ENCODE peak calls at places on chromosomes 3 and 15, in nine cellular contexts. O, Q, B, U, N, I, T, F and W are unnamed samples.

GRCh38 chr3:11014253-11014652 is 21.7 kb downstream of the SLC6A1 start:
- DNase-seq in O (no peak), Q (no peak), B (no peak), U (no peak), N (no peak), I (no peak), T (no peak), F (no peak), W (no peak)

GRCh38 chr3:24196526-24196925 is 251.4 kb downstream of the NR1D2 start:
- DNase-seq in O (peak; percentile 49), Q (no peak), B (no peak), U (peak; percentile 84), N (no peak), I (no peak), T (no peak), F (no peak), W (no peak)

GRCh38 chr15:63367390-63367789 is 14.3 kb downstream of the CA12 start:
- DNase-seq in O (no peak), Q (no peak), B (no peak), U (no peak), N (no peak), I (no peak), T (no peak), F (peak; percentile 90), W (no peak)

GRCh38 chr3:69451594-69451993 is 65.7 kb upstream of the FRMD4B start:
- DNase-seq in O (peak; percentile 26), Q (no peak), B (no peak), U (no peak), N (no peak), I (no peak), T (no peak), F (no peak), W (no peak)

GRCh38 chr15:74038707-74039655 is 43.4 kb downstream of the GOLGA6A start:
- DNase-seq in O (peak; percentile 60), Q (no peak), B (no peak), U (peak; percentile 61), N (no peak), I (no peak), T (no peak), F (peak; percentile 47), W (no peak)

GRCh38 chr15:39539466-39539865 is 41.4 kb upstream of the THBS1 start:
- DNase-seq in O (no peak), Q (no peak), B (no peak), U (peak; percentile 70), N (no peak), I (no peak), T (no peak), F (no peak), W (no peak)

GRCh38 chr15:58086479-58086878 is 21.0 kb upstream of the ALDH1A2 start:
- DNase-seq in O (no peak), Q (no peak), B (peak; percentile 24), U (peak; percentile 22), N (no peak), I (no peak), T (no peak), F (peak; percentile 76), W (no peak)

GRCh38 chr3:140050977-140051957 is 116.3 kb downstream of the CLSTN2 start:
- DNase-seq in O (no peak), Q (peak; percentile 27), B (peak; percentile 13), U (no peak), N (peak; percentile 30), I (no peak), T (no peak), F (peak; percentile 26), W (no peak)

GRCh38 chr15:67549736-67550135 is 7.2 kb downstream of the MAP2K5 start:
- DNase-seq in O (no peak), Q (no peak), B (no peak), U (no peak), N (no peak), I (no peak), T (no peak), F (no peak), W (no peak)

GRCh38 chr3:194773216-194773615 is 87.5 kb downstream of the FAM43A start:
- DNase-seq in O (no peak), Q (no peak), B (no peak), U (peak; percentile 38), N (no peak), I (no peak), T (peak; percentile 83), F (peak; percentile 33), W (no peak)

GRCh38 chr3:148998715-148999413 is 7.5 kb downstream of the GYG1 start:
- DNase-seq in O (no peak), Q (no peak), B (no peak), U (peak; percentile 26), N (no peak), I (no peak), T (no peak), F (peak; percentile 20), W (no peak)

GRCh38 chr3:151014619-151015018 is 42.1 kb upstream of the CLRN1 start:
- DNase-seq in O (no peak), Q (no peak), B (no peak), U (no peak), N (no peak), I (no peak), T (no peak), F (no peak), W (no peak)

GRCh38 chr3:46440531-46441294 is 24.0 kb downstream of the LTF start:
- DNase-seq in O (no peak), Q (no peak), B (no peak), U (peak; percentile 10), N (no peak), I (no peak), T (no peak), F (no peak), W (no peak)

GRCh38 chr3:71048948-71049347 is 534.6 kb downstream of the FOXP1 start:
- DNase-seq in O (no peak), Q (no peak), B (no peak), U (no peak), N (no peak), I (no peak), T (no peak), F (no peak), W (no peak)

GRCh38 chr3:46858996-46859710 is 4.1 kb downstream of the MYL3 start:
- DNase-seq in O (no peak), Q (peak; percentile 6), B (no peak), U (no peak), N (peak; percentile 8), I (no peak), T (peak; percentile 46), F (no peak), W (no peak)

GRCh38 chr15:59131456-59131855 is 26.5 kb downstream of the CCNB2 start:
- DNase-seq in O (no peak), Q (no peak), B (no peak), U (no peak), N (no peak), I (no peak), T (no peak), F (no peak), W (no peak)

GRCh38 chr3:170500995-170501394 is 82.3 kb downstream of the CLDN11 start:
- DNase-seq in O (no peak), Q (no peak), B (no peak), U (peak; percentile 34), N (no peak), I (no peak), T (no peak), F (no peak), W (no peak)

GRCh38 chr3:150069633-150070032 is 98.9 kb upstream of the PFN2 start:
- DNase-seq in O (no peak), Q (no peak), B (no peak), U (no peak), N (no peak), I (no peak), T (no peak), F (no peak), W (no peak)

DNA sequence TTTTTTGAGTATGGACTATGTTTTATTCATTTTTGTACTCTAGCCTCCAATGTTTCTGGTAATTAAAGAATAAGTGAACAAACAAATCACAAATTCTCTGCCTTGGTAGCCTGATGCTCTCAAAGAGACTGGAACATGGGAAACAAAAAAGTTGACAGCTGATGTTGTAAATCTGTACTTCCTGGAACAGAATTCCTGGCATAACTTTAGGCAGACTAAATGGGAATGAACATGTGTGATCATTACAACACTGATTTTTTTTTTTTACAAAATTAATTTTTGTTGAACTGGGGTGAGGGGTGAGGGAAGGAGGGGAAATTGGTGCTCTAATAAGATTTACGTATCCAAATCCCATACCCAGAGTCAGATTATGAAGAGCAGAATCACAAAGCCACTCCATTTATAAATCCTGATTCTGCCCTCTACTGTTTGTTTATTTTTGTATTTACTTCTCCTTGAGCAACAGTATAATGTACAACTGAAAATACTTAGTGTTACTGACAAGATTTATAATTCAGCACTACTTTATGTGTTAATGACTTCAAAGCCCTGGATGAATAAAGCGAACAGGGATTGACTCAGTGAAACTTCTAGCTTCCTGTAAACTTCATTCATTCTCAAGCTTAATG is 165.0 kb downstream of the FRMD5 start:
- DNase-seq in O (peak; percentile 80), Q (no peak), B (peak; percentile 53), U (peak; percentile 69), N (no peak), I (no peak), T (no peak), F (peak; percentile 48), W (no peak)
- TF ChIP-seq CTCF in O (no peak), Q (no peak), B (no peak), U (no peak), N (no peak), I (no peak), T (no peak), F (no peak), W (no peak)

GRCh38 chr3:129421236-129421883 is 7.1 kb downstream of the EFCAB12 start:
- DNase-seq in O (no peak), Q (no peak), B (no peak), U (no peak), N (no peak), I (no peak), T (no peak), F (no peak), W (no peak)
- TF ChIP-seq CTCF in O (no peak), Q (no peak), B (no peak), U (no peak), N (no peak), I (no peak), T (no peak), F (no peak), W (no peak)

DNA sequence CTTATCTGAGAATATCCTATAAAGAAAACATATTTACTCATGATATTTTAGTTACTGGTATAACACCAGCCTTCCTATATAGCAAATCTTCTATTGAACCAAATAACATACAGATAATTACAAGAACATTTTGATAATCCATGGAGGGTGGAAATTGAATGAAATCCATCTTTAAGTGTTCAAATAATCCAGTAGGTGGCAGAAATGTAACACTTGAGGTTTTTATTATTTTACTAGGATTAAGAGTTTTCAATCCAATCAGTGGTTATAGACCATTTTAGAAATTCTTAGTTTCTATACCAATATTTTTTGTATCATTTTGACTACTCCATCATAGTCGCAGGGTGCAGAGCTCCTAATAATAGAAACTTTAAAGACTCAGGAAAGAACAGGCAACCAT is 101.9 kb upstream of the KCNH8 start:
- DNase-seq in O (no peak), Q (no peak), B (no peak), U (no peak), N (no peak), I (no peak), T (no peak), F (no peak), W (no peak)
- TF ChIP-seq CTCF in O (no peak), Q (no peak), B (no peak), U (no peak), N (no peak), I (no peak), T (peak; percentile 14), F (no peak), W (peak; percentile 33)

DNA sequence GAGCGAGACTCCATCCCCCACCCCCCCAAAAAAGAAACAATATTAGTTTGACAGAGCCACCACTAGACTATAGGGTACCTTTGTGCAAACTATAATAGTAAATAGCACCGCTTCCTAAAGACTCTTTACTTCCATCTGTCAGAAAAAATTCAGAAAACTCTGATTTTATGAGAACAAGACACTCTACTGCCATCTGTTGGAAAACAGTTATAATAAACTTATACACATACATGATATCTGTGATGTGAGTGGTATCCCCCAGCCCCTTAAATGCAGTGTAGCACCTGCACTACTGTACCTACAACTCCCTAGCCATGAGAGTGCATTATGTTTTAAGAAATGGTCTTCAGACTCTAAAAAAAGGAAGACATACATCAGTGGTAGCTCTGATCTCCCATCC is 47.1 kb upstream of the CTDSPL start:
- DNase-seq in O (peak; percentile 39), Q (no peak), B (peak; percentile 2), U (no peak), N (no peak), I (no peak), T (no peak), F (peak; percentile 4), W (no peak)
- TF ChIP-seq CTCF in O (no peak), Q (no peak), B (peak; percentile 19), U (peak; percentile 9), N (no peak), I (no peak), T (no peak), F (no peak), W (peak; percentile 50)